ENCODE peak calls at places on chromosomes 12 and 14, in six cellular contexts. X is IMR-90, P is H9, H is neuronal stem cell, K is trophoblast cell, Y is H1. C is an unnamed sample.

GRCh38 chr14:95274874-95275273 is 44.8 kb downstream of the CLMN start:
- DNase-seq in P (peak), X (no peak), Y (no peak), K (peak), H (no peak), C (no peak)

GRCh38 chr12:105920161-105920684 is 218.5 kb downstream of the NUAK1 start:
- DNase-seq in P (no peak), Y (no peak), H (no peak), X (no peak), K (peak), C (no peak)

GRCh38 chr12:31872831-31873604 is 86.2 kb upstream of the RESF1 start:
- DNase-seq in Y (no peak), P (no peak), K (no peak), H (no peak), X (no peak), C (no peak)

GRCh38 chr12:89671469-89671868 is 37.2 kb downstream of the ATP2B1 start:
- DNase-seq in H (no peak), Y (no peak), P (no peak), X (peak), K (peak), C (peak)

GRCh38 chr14:34090451-34090850 is 139.6 kb upstream of the EGLN3 start:
- DNase-seq in Y (no peak), K (no peak), X (no peak), H (no peak), P (no peak), C (no peak)

GRCh38 chr14:94100847-94101246 is 9.7 kb upstream of the IFI27 start:
- DNase-seq in K (peak), P (no peak), Y (no peak), H (no peak), X (peak), C (peak)

GRCh38 chr12:129531004-129531403 is 372.8 kb downstream of the TMEM132D start:
- DNase-seq in P (peak), K (peak), H (no peak), Y (no peak), X (no peak), C (no peak)

GRCh38 chr12:3540387-3541320 is 49.7 kb downstream of the PRMT8 start:
- DNase-seq in X (no peak), K (no peak), H (no peak), Y (peak), P (peak), C (no peak)

GRCh38 chr14:100904307-100905019 is 941 bp upstream of the RTL1 start:
- DNase-seq in K (no peak), H (peak), P (peak), X (no peak), Y (peak), C (peak)

GRCh38 chr14:59017285-59017965 is 171.0 kb upstream of the DAAM1 start:
- DNase-seq in H (no peak), P (no peak), X (no peak), K (peak), Y (no peak), C (no peak)

GRCh38 chr14:59015482-59015881 is 173.0 kb upstream of the DAAM1 start:
- DNase-seq in H (no peak), K (no peak), Y (no peak), X (no peak), P (peak), C (no peak)

GRCh38 chr14:59018460-59018859 is 170.0 kb upstream of the DAAM1 start:
- DNase-seq in Y (no peak), H (no peak), X (no peak), K (no peak), P (no peak), C (no peak)

GRCh38 chr14:59009967-59010366 is 178.5 kb upstream of the DAAM1 start:
- DNase-seq in K (no peak), H (no peak), Y (no peak), X (no peak), P (no peak), C (no peak)

GRCh38 chr14:59013672-59014298 is 174.7 kb upstream of the DAAM1 start:
- DNase-seq in H (no peak), P (no peak), X (peak), K (peak), Y (no peak), C (peak)
- H2BK5ac ChIP-seq in H (no peak), P (no peak), X (no peak), K (no peak), Y (no peak), C (no peak)

DNA sequence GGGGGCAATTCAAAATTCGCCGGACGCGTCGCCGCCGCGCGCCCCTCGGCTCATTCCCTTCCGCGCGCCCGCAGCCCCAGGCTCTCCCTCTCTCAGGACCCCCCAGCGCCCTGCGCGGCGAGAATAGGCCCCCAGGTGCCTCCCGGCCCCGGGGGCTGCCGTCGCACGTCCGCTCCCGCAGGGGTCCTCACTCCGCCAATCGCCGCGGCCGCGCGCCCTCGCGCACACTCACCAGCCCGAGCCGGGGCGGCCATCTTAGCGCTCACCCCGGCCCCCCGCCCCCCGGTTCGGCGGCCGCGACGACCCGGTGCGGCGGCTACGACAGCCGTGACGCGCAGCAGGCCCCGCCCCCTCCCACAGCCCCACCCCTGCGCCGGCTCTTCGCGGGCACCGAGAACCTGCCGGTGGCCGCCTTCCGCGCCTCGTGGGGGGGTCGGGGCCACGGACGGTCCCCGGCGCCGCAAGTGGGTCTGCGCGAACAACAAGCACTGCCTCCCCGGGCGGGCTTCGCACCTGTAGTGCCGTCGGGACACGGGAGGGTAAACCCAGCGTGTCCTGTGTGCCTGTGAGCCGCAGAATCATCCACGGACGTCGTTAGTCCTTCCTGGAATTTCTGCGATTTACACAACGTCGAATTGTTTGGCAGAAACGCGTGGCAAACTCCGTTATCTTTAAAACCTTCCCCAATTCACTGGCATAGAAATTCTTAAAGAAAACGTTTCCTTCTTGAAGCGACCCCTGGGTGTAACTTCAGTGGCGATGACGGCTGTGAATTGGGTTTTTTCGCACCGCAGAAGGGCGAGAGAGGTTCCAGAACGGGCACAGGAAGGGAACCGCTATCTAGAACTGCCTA is 2.5 kb downstream of the USP44 start:
- DNase-seq in H (peak), K (peak), P (peak), Y (peak), X (peak), C (peak)
- H3K4ac ChIP-seq in H (peak), K (no peak), P (peak), Y (no peak), X (peak), C (no peak)

GRCh38 chr14:35404496-35405303 is at the start of gene NFKBIA:
- DNase-seq in Y (peak), P (peak), K (peak), H (peak), X (peak), C (peak)

GRCh38 chr14:35404246-35404495 is 378 bp downstream of the NFKBIA start:
- DNase-seq in P (no peak), H (no peak), K (no peak), Y (no peak), X (no peak), C (no peak)

GRCh38 chr14:35402323-35403084 is 2.0 kb downstream of the NFKBIA start:
- DNase-seq in Y (no peak), X (peak), H (no peak), P (no peak), K (peak), C (peak)

GRCh38 chr14:35403085-35403396 is 1.5 kb downstream of the NFKBIA start:
- DNase-seq in Y (no peak), H (no peak), X (peak), K (peak), P (no peak), C (no peak)

GRCh38 chr14:35403397-35404245 is 928 bp downstream of the NFKBIA start:
- DNase-seq in H (peak), K (peak), P (peak), Y (peak), X (peak), C (peak)
- H2BK5ac ChIP-seq in H (no peak), K (peak), P (no peak), Y (peak), X (peak), C (peak)

GRCh38 chr12:62631531-62632520 is 165.2 kb downstream of the MON2 start:
- DNase-seq in K (no peak), Y (peak), X (peak), H (peak), P (peak), C (peak)
- H3K4ac ChIP-seq in K (no peak), Y (no peak), X (no peak), H (no peak), P (no peak), C (peak)